ENCODE peak calls at places on chromosomes 12 and 14, in five cellular contexts. F is right lobe of liver, Z is body of pancreas, G is A549, X is ovary. H is an unnamed sample. For H3K4me1, the result is how much of the 10 kb centered on the place peaks cover.

GRCh38 chr12:1810201-1810930 is 10.0 kb upstream of the LRTM2 start:
- DNase-seq in X (no peak), G (no peak), Z (no peak), F (no peak), H (no peak)

GRCh38 chr12:110583137-110584059 is at the start of gene PPTC7:
- DNase-seq in Z (peak), G (peak), F (peak), X (peak), H (peak)

GRCh38 chr14:53714495-53715389 is 241.9 kb downstream of the BMP4 start:
- DNase-seq in G (no peak), Z (no peak), F (no peak), X (no peak), H (no peak)

GRCh38 chr12:28171356-28172060 is 18.7 kb upstream of the CCDC91 start:
- DNase-seq in F (no peak), G (no peak), X (no peak), Z (no peak), H (no peak)

GRCh38 chr14:81450100-81450531 is 50.0 kb upstream of the STON2 start:
- DNase-seq in X (peak), Z (no peak), F (no peak), G (no peak), H (no peak)

GRCh38 chr12:95173392-95174251 is 43.6 kb downstream of the FGD6 start:
- DNase-seq in Z (peak), F (peak), X (peak), G (peak), H (peak)

GRCh38 chr14:103185051-103186027 is 62.1 kb downstream of the TNFAIP2 start:
- DNase-seq in F (no peak), G (peak), X (no peak), Z (no peak), H (no peak)

GRCh38 chr14:68621400-68622365 is 171.2 kb downstream of the ZFP36L1 start:
- DNase-seq in F (no peak), Z (no peak), G (no peak), X (no peak), H (no peak)

GRCh38 chr12:17818931-17819330 is 271.1 kb downstream of the RERGL start:
- DNase-seq in F (no peak), G (no peak), X (no peak), Z (no peak), H (no peak)

GRCh38 chr14:74619672-74620131 is 7.7 kb upstream of the LTBP2 start:
- DNase-seq in F (no peak), Z (peak), G (peak), X (peak), H (peak)

GRCh38 chr14:75752907-75753594 is 92.0 kb downstream of the TTLL5 start:
- DNase-seq in Z (no peak), X (no peak), G (no peak), F (no peak), H (no peak)

GRCh38 chr12:873954-874353 is 75.5 kb downstream of the RAD52 start:
- DNase-seq in Z (no peak), X (no peak), G (peak), F (no peak), H (no peak)

GRCh38 chr12:52049286-52049685 is 2.0 kb upstream of the NR4A1 start:
- DNase-seq in Z (no peak), X (peak), G (no peak), F (no peak), H (no peak)

GRCh38 chr12:14723763-14724162 is 27.4 kb upstream of the GUCY2C start:
- DNase-seq in F (peak), Z (peak), G (peak), X (no peak), H (peak)

GRCh38 chr12:90262261-90262660 is 553.6 kb upstream of the ATP2B1 start:
- DNase-seq in X (no peak), F (no peak), G (peak), Z (no peak), H (no peak)

GRCh38 chr14:73344304-73344703 is 107.0 kb downstream of the PAPLN start:
- DNase-seq in X (no peak), Z (no peak), F (no peak), G (no peak), H (no peak)

GRCh38 chr12:116236148-116236731 is 41.3 kb downstream of the MED13L start:
- DNase-seq in F (peak), X (no peak), Z (peak), G (peak), H (peak)

GRCh38 chr12:12159988-12160387 is 89.2 kb downstream of the BCL2L14 start:
- DNase-seq in G (no peak), X (no peak), F (no peak), Z (no peak), H (no peak)

GRCh38 chr14:76133103-76133502 is 18.6 kb upstream of the GPATCH2L start:
- DNase-seq in X (no peak), Z (no peak), G (peak), F (no peak), H (no peak)

GRCh38 chr12:22163594-22163993 is 117.6 kb downstream of the CMAS start:
- DNase-seq in Z (no peak), X (no peak), G (no peak), F (no peak), H (no peak)

GRCh38 chr14:57865450-57866198 is at the start of gene SLC35F4:
- DNase-seq in G (no peak), X (peak), Z (peak), F (no peak), H (no peak)

GRCh38 chr14:54447231-54447692 is 6.1 kb upstream of the CNIH1 start:
- DNase-seq in X (no peak), Z (no peak), F (peak), G (peak), H (peak)

GRCh38 chr14:103508930-103509329 is 13.7 kb downstream of the CKB start:
- DNase-seq in F (no peak), G (no peak), X (no peak), Z (no peak), H (no peak)

GRCh38 chr12:31507966-31508365 is 83.0 kb downstream of the DENND5B start:
- DNase-seq in G (no peak), X (no peak), Z (no peak), F (no peak), H (no peak)

GRCh38 chr12:120292661-120293531 is at the start of gene RNU4-1:
- DNase-seq in X (peak), Z (peak), F (peak), G (peak), H (peak)
- TF ChIP-seq POLR2A in X (peak), Z (peak), F (peak), G (peak), H (peak)

GRCh38 chr14:99072433-99072832 is 199.6 kb downstream of the BCL11B start:
- DNase-seq in F (peak), Z (no peak), G (no peak), X (no peak), H (no peak)

GRCh38 chr14:99072956-99073355 is 199.0 kb downstream of the BCL11B start:
- DNase-seq in F (no peak), Z (no peak), G (no peak), X (no peak), H (no peak)

GRCh38 chr14:99075771-99076370 is 196.1 kb downstream of the BCL11B start:
- DNase-seq in G (no peak), F (peak), Z (no peak), X (no peak), H (no peak)

GRCh38 chr14:99075061-99075460 is 196.9 kb downstream of the BCL11B start:
- DNase-seq in X (no peak), Z (no peak), G (no peak), F (peak), H (no peak)

DNA sequence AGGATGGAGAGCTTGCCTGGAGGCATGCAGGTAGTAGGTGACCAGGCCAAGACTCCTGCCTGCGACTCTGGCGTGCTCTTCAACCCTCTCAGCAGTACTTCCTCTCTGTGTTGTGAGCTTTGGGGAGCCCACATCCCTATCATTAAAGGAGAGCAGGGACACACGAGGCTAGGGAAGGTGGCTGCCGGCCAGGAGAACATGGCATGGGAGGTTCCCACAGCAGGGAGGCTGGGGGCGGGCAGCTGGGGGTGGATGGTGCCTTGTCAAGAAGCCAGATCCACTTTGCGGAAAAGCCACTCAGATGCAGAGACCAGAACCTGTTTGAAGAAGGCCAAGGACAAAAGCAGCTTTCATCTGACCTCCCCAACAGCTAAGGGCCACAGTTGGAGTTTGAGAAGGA is 198.6 kb downstream of the BCL11B start:
- DNase-seq in F (no peak), X (no peak), G (no peak), Z (no peak), H (no peak)
- H3K4me1 ChIP-seq in F (under half), X (under half), G (under half), Z (under half), H (under half)

GRCh38 chr14:93332853-93333630 is at the start of gene BTBD7:
- DNase-seq in X (peak), F (peak), Z (peak), G (peak), H (peak)
- TF ChIP-seq POLR2A in X (peak), F (peak), Z (peak), G (peak), H (no peak)

GRCh38 chr14:34845869-34846268 is 29.3 kb downstream of the BAZ1A start:
- DNase-seq in X (no peak), F (no peak), G (no peak), Z (no peak), H (no peak)

GRCh38 chr14:34853041-34853440 is 22.1 kb downstream of the BAZ1A start:
- DNase-seq in X (no peak), Z (no peak), G (no peak), F (no peak), H (no peak)

GRCh38 chr14:34851395-34851794 is 23.8 kb downstream of the BAZ1A start:
- DNase-seq in G (peak), X (no peak), F (no peak), Z (no peak), H (no peak)
- H3K4me1 ChIP-seq in G (under half), X (under half), F (under half), Z (under half), H (under half)